ENCODE peak calls at places on chromosome 10, in nine cellular contexts. E, X, L, M, P, F, B, U and V are unnamed samples.

GRCh38 chr10:93438796-93439253 is 43.3 kb downstream of the MYOF start:
- DNase-seq in E (peak; percentile 66), X (peak; percentile 46), L (peak; percentile 75), M (peak; percentile 62), P (peak; percentile 78), F (peak; percentile 70), B (no peak), U (no peak), V (peak; percentile 76)

GRCh38 chr10:47330804-47331203 is 8.6 kb downstream of the GDF2 start:
- DNase-seq in E (no peak), X (no peak), L (no peak), M (peak; percentile 56), P (peak; percentile 57), F (no peak), B (no peak), U (peak; percentile 69), V (peak; percentile 43)

GRCh38 chr10:46293832-46294640 is 7.2 kb downstream of the ANTXRL start:
- DNase-seq in E (no peak), X (no peak), L (no peak), M (no peak), P (no peak), F (peak; percentile 29), B (no peak), U (peak; percentile 47), V (peak; percentile 63)

GRCh38 chr10:85175635-85176034 is 847.2 kb downstream of the CCSER2 start:
- DNase-seq in E (no peak), X (no peak), L (peak; percentile 2), M (no peak), P (no peak), F (no peak), B (no peak), U (no peak), V (no peak)

GRCh38 chr10:1195828-1196227 is 139.6 kb downstream of the WDR37 start:
- DNase-seq in E (no peak), X (no peak), L (no peak), M (no peak), P (no peak), F (peak; percentile 14), B (no peak), U (no peak), V (no peak)

GRCh38 chr10:126854726-126855125 is 50.5 kb upstream of the DOCK1 start:
- DNase-seq in E (no peak), X (no peak), L (no peak), M (no peak), P (no peak), F (no peak), B (no peak), U (no peak), V (no peak)

GRCh38 chr10:75911426-75911825 is 480.0 kb downstream of the LRMDA start:
- DNase-seq in E (no peak), X (no peak), L (no peak), M (no peak), P (no peak), F (no peak), B (no peak), U (no peak), V (no peak)

GRCh38 chr10:84317174-84317573 is 11.2 kb upstream of the CCSER2 start:
- DNase-seq in E (no peak), X (no peak), L (no peak), M (no peak), P (no peak), F (no peak), B (no peak), U (no peak), V (no peak)

GRCh38 chr10:3636356-3637181 is 148.4 kb downstream of the KLF6 start:
- DNase-seq in E (no peak), X (no peak), L (no peak), M (no peak), P (no peak), F (no peak), B (no peak), U (no peak), V (no peak)

GRCh38 chr10:123642697-123643096 is 23.5 kb upstream of the GPR26 start:
- DNase-seq in E (no peak), X (no peak), L (no peak), M (peak; percentile 10), P (no peak), F (no peak), B (peak; percentile 47), U (no peak), V (no peak)

GRCh38 chr10:14040787-14041631 is 289.7 kb downstream of the FRMD4A start:
- DNase-seq in E (no peak), X (no peak), L (no peak), M (no peak), P (no peak), F (no peak), B (no peak), U (no peak), V (no peak)

GRCh38 chr10:49761789-49762565 is at the start of gene OGDHL:
- DNase-seq in E (no peak), X (peak; percentile 84), L (peak; percentile 94), M (peak; percentile 46), P (peak; percentile 73), F (peak; percentile 49), B (peak; percentile 91), U (peak; percentile 85), V (peak; percentile 78)

GRCh38 chr10:9302142-9302746 is 1247.8 kb downstream of the GATA3 start:
- DNase-seq in E (no peak), X (no peak), L (peak; percentile 66), M (no peak), P (peak; percentile 12), F (no peak), B (no peak), U (no peak), V (no peak)

DNA sequence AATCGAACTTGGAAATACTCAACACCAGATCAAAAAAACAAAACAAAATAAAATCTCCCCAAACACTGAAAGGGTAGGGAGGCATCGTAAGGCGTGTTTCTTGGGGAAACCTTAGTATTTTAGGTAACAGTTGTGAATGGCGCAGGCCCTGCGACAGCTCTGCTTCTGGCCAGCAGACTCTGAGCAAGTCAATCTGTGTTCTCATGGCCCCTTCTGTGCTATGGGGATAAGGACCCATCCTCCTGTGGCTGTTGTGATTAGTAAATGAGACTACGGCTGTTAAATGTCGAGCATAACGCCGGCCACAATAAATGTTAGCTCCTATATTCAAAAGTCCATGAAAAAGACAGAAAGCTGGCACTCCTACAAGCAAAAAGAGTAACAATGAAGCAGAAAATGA is 27.0 kb downstream of the RPP38 start:
- DNase-seq in E (no peak), X (no peak), L (no peak), M (no peak), P (no peak), F (no peak), B (no peak), U (no peak), V (no peak)
- H3K36me3 ChIP-seq in E (peaks cover 39% of the 10 kb centered on the region), X (no peaks in the 10 kb centered on the region), L (peaks cover 7% of the 10 kb centered on the region), M (peaks cover 79% of the 10 kb centered on the region), P (no peaks in the 10 kb centered on the region), F (peaks cover 19% of the 10 kb centered on the region), B (peaks cover 16% of the 10 kb centered on the region), U (peaks cover 3% of the 10 kb centered on the region), V (peaks cover 42% of the 10 kb centered on the region)

GRCh38 chr10:106947643-106948042 is 216.9 kb downstream of the SORCS1 start:
- DNase-seq in E (no peak), X (no peak), L (no peak), M (no peak), P (no peak), F (no peak), B (no peak), U (no peak), V (no peak)

GRCh38 chr10:106941297-106942034 is 223.0 kb downstream of the SORCS1 start:
- DNase-seq in E (no peak), X (peak; percentile 79), L (no peak), M (no peak), P (peak; percentile 59), F (no peak), B (no peak), U (peak; percentile 52), V (no peak)

GRCh38 chr10:106938448-106939014 is 226.0 kb downstream of the SORCS1 start:
- DNase-seq in E (no peak), X (no peak), L (no peak), M (no peak), P (peak; percentile 29), F (no peak), B (no peak), U (peak; percentile 24), V (no peak)

DNA sequence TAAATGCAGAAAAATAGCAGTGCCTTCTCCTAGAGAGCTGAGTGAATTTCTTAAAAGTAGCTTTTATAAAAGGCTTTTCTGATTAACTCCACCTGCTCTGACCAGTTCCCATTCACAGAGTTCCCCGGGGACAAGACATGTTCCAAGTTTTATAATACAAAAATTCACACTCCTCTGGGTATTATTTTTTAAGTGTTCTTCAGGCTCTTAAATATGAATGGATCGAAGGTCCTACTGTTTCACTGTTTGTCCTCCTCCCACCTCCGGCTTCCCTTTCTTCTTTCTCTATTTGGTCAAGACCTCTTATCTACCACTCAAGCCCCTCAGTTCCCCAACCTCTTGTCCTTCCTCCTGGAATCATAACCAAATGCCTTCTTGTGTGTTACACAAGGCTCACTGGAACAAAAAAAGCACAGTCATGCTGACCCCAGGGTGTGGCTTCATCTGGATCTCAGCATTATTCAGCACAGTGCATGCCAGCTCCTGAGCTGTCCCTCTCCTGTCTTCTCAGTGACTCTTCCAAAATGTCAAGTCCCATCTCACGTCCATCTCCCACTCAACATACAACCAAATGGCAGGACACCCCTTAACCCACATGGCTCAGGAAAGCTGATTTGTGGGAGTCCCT is 222.4 kb downstream of the SORCS1 start:
- DNase-seq in E (no peak), X (no peak), L (no peak), M (no peak), P (peak; percentile 18), F (peak; percentile 50), B (no peak), U (no peak), V (no peak)
- H3K27ac ChIP-seq in E (no peak overlapping the region), X (no peak overlapping the region), L (peak overlapping the region; percentile 10), M (no peak overlapping the region), P (no peak overlapping the region), F (no peak overlapping the region), B (no peak overlapping the region), U (no peak overlapping the region), V (no peak overlapping the region)

DNA sequence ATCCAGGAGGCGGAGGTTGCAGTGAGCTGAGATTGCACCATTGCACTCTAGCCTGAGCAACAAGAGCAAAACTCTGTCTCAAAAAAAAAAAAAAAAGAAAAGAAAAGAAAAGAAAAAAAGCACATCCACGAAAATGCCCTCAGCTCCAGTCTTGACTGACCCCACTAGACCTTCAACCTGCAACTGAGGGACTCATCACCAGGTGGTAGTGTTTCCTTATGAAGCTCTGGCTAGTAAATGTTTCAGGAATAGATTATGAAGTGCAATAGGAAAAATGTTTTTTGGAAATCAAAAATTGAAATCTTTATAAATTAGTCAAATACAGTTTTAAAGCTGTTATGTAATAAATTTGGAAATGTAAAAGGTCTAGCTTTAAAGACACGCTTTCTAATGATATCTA is 22.4 kb downstream of the TLL2 start:
- DNase-seq in E (no peak), X (no peak), L (no peak), M (no peak), P (no peak), F (no peak), B (no peak), U (no peak), V (no peak)
- TF ChIP-seq CTCF in E (no peak), X (no peak), L (no peak), M (peak; percentile 44), P (no peak), F (no peak), B (peak; percentile 31), U (peak; percentile 36), V (peak; percentile 24)

DNA sequence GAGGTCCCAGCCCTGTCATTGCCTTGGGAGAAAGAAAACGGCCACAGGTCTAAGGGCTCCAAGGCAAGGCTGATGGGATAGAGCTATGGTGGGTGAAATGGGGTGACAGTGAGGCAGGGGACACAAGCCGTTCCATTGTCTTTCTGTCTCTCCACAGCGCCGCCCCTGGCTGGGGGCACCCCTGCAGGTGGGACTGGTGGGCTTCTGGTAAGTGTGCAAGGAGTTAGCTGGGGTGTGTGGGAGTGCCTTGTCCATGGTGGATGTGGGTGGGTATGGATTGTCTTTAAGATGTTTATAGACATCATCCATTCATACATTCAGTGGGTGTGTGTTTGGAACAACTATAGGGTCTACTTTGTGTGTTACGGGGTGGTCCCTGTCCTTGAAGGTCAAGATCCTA is 7.5 kb downstream of the SFXN3 start:
- DNase-seq in E (no peak), X (no peak), L (no peak), M (no peak), P (no peak), F (no peak), B (peak; percentile 73), U (no peak), V (no peak)
- H3K36me3 ChIP-seq in E (peaks cover 61% of the 10 kb centered on the region), X (no peaks in the 10 kb centered on the region), L (no peaks in the 10 kb centered on the region), M (peaks cover 57% of the 10 kb centered on the region), P (no peaks in the 10 kb centered on the region), F (peaks cover 59% of the 10 kb centered on the region), B (no peaks in the 10 kb centered on the region), U (peaks cover 2% of the 10 kb centered on the region), V (peaks cover 57% of the 10 kb centered on the region)